ENCODE peak calls at places on chromosomes 12 and 14, in six cellular contexts. One of them, this sample, is unnamed. For H3K36me3 and H3K27me3, the result is how much of the 10 kb centered on the place peaks cover.

GRCh38 chr14:55130194-55130550 is 1.1 kb downstream of the LGALS3 start:
- DNase-seq in kidney epithelial cell: no peak
- DNase-seq in left ventricle myocardium inferior: no peak
- DNase-seq in psoas muscle: no peak
- DNase-seq in adrenal gland: no peak
- DNase-seq in ascending aorta: no peak
- DNase-seq in this sample: peak

GRCh38 chr12:91741932-91742331 is 403.7 kb downstream of the BTG1 start:
- DNase-seq in kidney epithelial cell: no peak
- DNase-seq in left ventricle myocardium inferior: no peak
- DNase-seq in psoas muscle: no peak
- DNase-seq in adrenal gland: no peak
- DNase-seq in ascending aorta: no peak
- DNase-seq in this sample: no peak

GRCh38 chr12:107133462-107133861 is 40.1 kb upstream of the CRY1 start:
- DNase-seq in kidney epithelial cell: no peak
- DNase-seq in left ventricle myocardium inferior: no peak
- DNase-seq in psoas muscle: no peak
- DNase-seq in adrenal gland: no peak
- DNase-seq in ascending aorta: no peak
- DNase-seq in this sample: no peak

GRCh38 chr12:117377758-117378157 is 16.3 kb upstream of the NOS1 start:
- DNase-seq in kidney epithelial cell: no peak
- DNase-seq in left ventricle myocardium inferior: no peak
- DNase-seq in psoas muscle: no peak
- DNase-seq in adrenal gland: no peak
- DNase-seq in ascending aorta: no peak
- DNase-seq in this sample: peak

GRCh38 chr12:29497588-29497987 is at the start of gene OVCH1:
- DNase-seq in kidney epithelial cell: no peak
- DNase-seq in left ventricle myocardium inferior: no peak
- DNase-seq in psoas muscle: no peak
- DNase-seq in adrenal gland: no peak
- DNase-seq in ascending aorta: no peak
- DNase-seq in this sample: peak

GRCh38 chr12:55642275-55643068 is 5.8 kb downstream of the OR10P1 start:
- DNase-seq in kidney epithelial cell: no peak
- DNase-seq in left ventricle myocardium inferior: no peak
- DNase-seq in psoas muscle: no peak
- DNase-seq in adrenal gland: no peak
- DNase-seq in ascending aorta: no peak
- DNase-seq in this sample: no peak

GRCh38 chr12:127570793-127571360 is 696.1 kb upstream of the TMEM132C start:
- DNase-seq in kidney epithelial cell: no peak
- DNase-seq in left ventricle myocardium inferior: no peak
- DNase-seq in psoas muscle: no peak
- DNase-seq in adrenal gland: no peak
- DNase-seq in ascending aorta: no peak
- DNase-seq in this sample: no peak

GRCh38 chr12:53596920-53597363 is 29.2 kb downstream of the ATF7 start:
- DNase-seq in kidney epithelial cell: no peak
- DNase-seq in left ventricle myocardium inferior: no peak
- DNase-seq in psoas muscle: no peak
- DNase-seq in adrenal gland: no peak
- DNase-seq in ascending aorta: no peak
- DNase-seq in this sample: no peak

GRCh38 chr14:26286806-26287205 is 311.0 kb downstream of the NOVA1 start:
- DNase-seq in kidney epithelial cell: no peak
- DNase-seq in left ventricle myocardium inferior: no peak
- DNase-seq in psoas muscle: no peak
- DNase-seq in adrenal gland: no peak
- DNase-seq in ascending aorta: no peak
- DNase-seq in this sample: no peak

GRCh38 chr12:6362383-6362782 is 13.0 kb downstream of the SCNN1A start:
- DNase-seq in kidney epithelial cell: no peak
- DNase-seq in left ventricle myocardium inferior: no peak
- DNase-seq in psoas muscle: peak
- DNase-seq in adrenal gland: no peak
- DNase-seq in ascending aorta: no peak
- DNase-seq in this sample: peak

GRCh38 chr12:6361834-6362233 is 13.5 kb downstream of the SCNN1A start:
- DNase-seq in kidney epithelial cell: no peak
- DNase-seq in left ventricle myocardium inferior: peak
- DNase-seq in psoas muscle: peak
- DNase-seq in adrenal gland: no peak
- DNase-seq in ascending aorta: peak
- DNase-seq in this sample: no peak

GRCh38 chr12:6363330-6364036 is 11.9 kb downstream of the SCNN1A start:
- DNase-seq in kidney epithelial cell: no peak
- DNase-seq in left ventricle myocardium inferior: peak
- DNase-seq in psoas muscle: peak
- DNase-seq in adrenal gland: peak
- DNase-seq in ascending aorta: peak
- DNase-seq in this sample: peak

GRCh38 chr12:6364037-6364360 is 11.4 kb downstream of the SCNN1A start:
- DNase-seq in kidney epithelial cell: no peak
- DNase-seq in left ventricle myocardium inferior: peak
- DNase-seq in psoas muscle: peak
- DNase-seq in adrenal gland: peak
- DNase-seq in ascending aorta: no peak
- DNase-seq in this sample: no peak

DNA sequence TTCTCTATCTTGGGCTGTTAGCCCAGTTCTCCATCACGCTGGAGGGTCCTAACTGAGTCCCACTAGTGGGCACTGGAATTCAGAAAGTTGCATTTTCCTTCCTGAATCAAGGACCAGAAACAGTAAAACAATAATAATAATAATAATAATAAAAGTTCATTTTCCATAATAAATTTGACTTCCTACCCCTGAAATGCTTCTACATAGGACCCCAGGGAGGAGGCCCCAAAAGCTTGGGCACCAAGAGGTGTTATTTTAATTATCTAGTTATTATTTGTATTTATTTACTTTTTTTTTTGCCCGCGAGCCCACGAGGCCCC is 12.4 kb downstream of the SCNN1A start:
- DNase-seq in kidney epithelial cell: no peak
- DNase-seq in left ventricle myocardium inferior: no peak
- DNase-seq in psoas muscle: no peak
- DNase-seq in adrenal gland: no peak
- DNase-seq in ascending aorta: no peak
- DNase-seq in this sample: peak
- H3K4me3 ChIP-seq in kidney epithelial cell: no peak
- H3K4me3 ChIP-seq in left ventricle myocardium inferior: peak
- H3K4me3 ChIP-seq in psoas muscle: peak
- H3K4me3 ChIP-seq in adrenal gland: peak
- H3K4me3 ChIP-seq in ascending aorta: peak
- H3K4me3 ChIP-seq in this sample: no peak

GRCh38 chr12:31002999-31003398 is 70.7 kb upstream of the DDX11 start:
- DNase-seq in kidney epithelial cell: no peak
- DNase-seq in left ventricle myocardium inferior: no peak
- DNase-seq in psoas muscle: no peak
- DNase-seq in adrenal gland: no peak
- DNase-seq in ascending aorta: no peak
- DNase-seq in this sample: peak
- H3K36me3 ChIP-seq in kidney epithelial cell: under half
- H3K36me3 ChIP-seq in left ventricle myocardium inferior: under half
- H3K36me3 ChIP-seq in psoas muscle: under half
- H3K36me3 ChIP-seq in adrenal gland: under half
- H3K36me3 ChIP-seq in ascending aorta: under half
- H3K36me3 ChIP-seq in this sample: under half

GRCh38 chr12:108193493-108193892 is 64.4 kb downstream of the WSCD2 start:
- DNase-seq in kidney epithelial cell: no peak
- DNase-seq in left ventricle myocardium inferior: no peak
- DNase-seq in psoas muscle: no peak
- DNase-seq in adrenal gland: no peak
- DNase-seq in ascending aorta: no peak
- DNase-seq in this sample: no peak
- H3K27me3 ChIP-seq in kidney epithelial cell: under half
- H3K27me3 ChIP-seq in left ventricle myocardium inferior: under half
- H3K27me3 ChIP-seq in psoas muscle: under half
- H3K27me3 ChIP-seq in adrenal gland: under half
- H3K27me3 ChIP-seq in ascending aorta: under half
- H3K27me3 ChIP-seq in this sample: under half

GRCh38 chr12:43210437-43211197 is 341.4 kb downstream of the ADAMTS20 start:
- DNase-seq in kidney epithelial cell: no peak
- DNase-seq in left ventricle myocardium inferior: no peak
- DNase-seq in psoas muscle: no peak
- DNase-seq in adrenal gland: no peak
- DNase-seq in ascending aorta: no peak
- DNase-seq in this sample: no peak
- H3K4me3 ChIP-seq in kidney epithelial cell: no peak
- H3K4me3 ChIP-seq in left ventricle myocardium inferior: no peak
- H3K4me3 ChIP-seq in psoas muscle: no peak
- H3K4me3 ChIP-seq in adrenal gland: no peak
- H3K4me3 ChIP-seq in ascending aorta: no peak
- H3K4me3 ChIP-seq in this sample: no peak

DNA sequence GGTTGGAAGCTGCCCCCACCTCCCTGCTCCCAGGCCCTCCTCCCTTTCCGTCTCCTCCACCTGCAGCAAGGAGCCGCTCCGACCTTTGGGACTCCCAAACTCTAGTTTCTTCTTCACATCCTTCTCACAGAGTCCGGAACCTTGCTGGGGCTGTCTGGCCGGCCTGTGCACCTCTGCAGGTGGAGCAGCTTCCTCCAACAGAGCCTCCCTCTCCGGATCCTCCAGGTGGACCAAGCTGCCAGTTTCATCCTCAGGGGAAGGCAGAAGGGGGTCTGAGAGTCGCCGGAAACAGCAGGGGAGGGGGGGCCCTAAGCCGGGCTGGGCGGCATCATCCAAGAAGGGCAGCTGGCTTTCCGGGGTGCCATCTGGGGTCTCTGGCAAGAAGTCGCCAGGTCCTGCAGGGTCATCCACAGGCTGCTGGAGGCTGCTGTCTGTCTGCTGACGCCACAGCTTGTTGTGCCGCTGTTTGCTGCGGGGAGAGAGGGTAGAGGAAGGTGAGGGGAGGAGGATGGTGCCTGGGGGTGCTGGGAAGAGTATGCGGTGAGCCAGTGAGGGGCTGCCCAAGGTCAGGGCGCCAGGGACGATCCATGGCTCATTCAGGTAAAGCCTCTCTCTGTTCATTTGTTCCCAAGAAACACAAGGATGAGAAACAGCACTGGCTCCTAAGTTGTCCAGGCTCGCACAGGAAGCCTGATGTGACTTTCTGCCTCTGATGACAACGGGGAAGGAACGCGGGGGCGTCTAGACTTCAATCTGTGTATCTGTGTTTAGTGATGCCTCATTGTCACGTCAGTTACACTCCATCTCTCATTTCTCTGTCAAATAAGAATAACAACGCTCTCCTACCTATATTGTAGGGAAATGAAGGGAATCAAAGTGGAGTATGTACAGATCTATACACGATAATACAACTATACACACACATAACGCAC is 61.3 kb upstream of the CORO1C start:
- DNase-seq in kidney epithelial cell: no peak
- DNase-seq in left ventricle myocardium inferior: no peak
- DNase-seq in psoas muscle: no peak
- DNase-seq in adrenal gland: no peak
- DNase-seq in ascending aorta: no peak
- DNase-seq in this sample: peak
- H3K36me3 ChIP-seq in kidney epithelial cell: under half
- H3K36me3 ChIP-seq in left ventricle myocardium inferior: half or more
- H3K36me3 ChIP-seq in psoas muscle: half or more
- H3K36me3 ChIP-seq in adrenal gland: under half
- H3K36me3 ChIP-seq in ascending aorta: under half
- H3K36me3 ChIP-seq in this sample: under half

GRCh38 chr12:49541140-49541861 is 2.5 kb downstream of the KCNH3 start:
- DNase-seq in kidney epithelial cell: no peak
- DNase-seq in left ventricle myocardium inferior: no peak
- DNase-seq in psoas muscle: no peak
- DNase-seq in adrenal gland: no peak
- DNase-seq in ascending aorta: peak
- DNase-seq in this sample: peak

GRCh38 chr12:49543221-49543913 is 4.5 kb downstream of the KCNH3 start:
- DNase-seq in kidney epithelial cell: no peak
- DNase-seq in left ventricle myocardium inferior: peak
- DNase-seq in psoas muscle: no peak
- DNase-seq in adrenal gland: no peak
- DNase-seq in ascending aorta: no peak
- DNase-seq in this sample: peak

GRCh38 chr12:49541911-49542505 is 3.2 kb downstream of the KCNH3 start:
- DNase-seq in kidney epithelial cell: no peak
- DNase-seq in left ventricle myocardium inferior: no peak
- DNase-seq in psoas muscle: no peak
- DNase-seq in adrenal gland: no peak
- DNase-seq in ascending aorta: peak
- DNase-seq in this sample: peak

GRCh38 chr12:49543914-49544815 is 5.3 kb downstream of the KCNH3 start:
- DNase-seq in kidney epithelial cell: no peak
- DNase-seq in left ventricle myocardium inferior: peak
- DNase-seq in psoas muscle: no peak
- DNase-seq in adrenal gland: no peak
- DNase-seq in ascending aorta: no peak
- DNase-seq in this sample: peak

GRCh38 chr12:49542592-49543160 is 3.8 kb downstream of the KCNH3 start:
- DNase-seq in kidney epithelial cell: no peak
- DNase-seq in left ventricle myocardium inferior: peak
- DNase-seq in psoas muscle: no peak
- DNase-seq in adrenal gland: no peak
- DNase-seq in ascending aorta: peak
- DNase-seq in this sample: peak
- H3K27me3 ChIP-seq in kidney epithelial cell: half or more
- H3K27me3 ChIP-seq in left ventricle myocardium inferior: half or more
- H3K27me3 ChIP-seq in psoas muscle: half or more
- H3K27me3 ChIP-seq in adrenal gland: under half
- H3K27me3 ChIP-seq in ascending aorta: under half
- H3K27me3 ChIP-seq in this sample: half or more

GRCh38 chr12:48982397-48983080 is 4.4 kb downstream of the WNT1 start:
- DNase-seq in kidney epithelial cell: no peak
- DNase-seq in left ventricle myocardium inferior: no peak
- DNase-seq in psoas muscle: no peak
- DNase-seq in adrenal gland: no peak
- DNase-seq in ascending aorta: no peak
- DNase-seq in this sample: peak

GRCh38 chr12:48980389-48980952 is 2.3 kb downstream of the WNT1 start:
- DNase-seq in kidney epithelial cell: no peak
- DNase-seq in left ventricle myocardium inferior: no peak
- DNase-seq in psoas muscle: no peak
- DNase-seq in adrenal gland: no peak
- DNase-seq in ascending aorta: no peak
- DNase-seq in this sample: peak

GRCh38 chr12:48980953-48981756 is 3.0 kb downstream of the WNT1 start:
- DNase-seq in kidney epithelial cell: no peak
- DNase-seq in left ventricle myocardium inferior: no peak
- DNase-seq in psoas muscle: no peak
- DNase-seq in adrenal gland: no peak
- DNase-seq in ascending aorta: no peak
- DNase-seq in this sample: peak

GRCh38 chr12:48979602-48980388 is 1.7 kb downstream of the WNT1 start:
- DNase-seq in kidney epithelial cell: no peak
- DNase-seq in left ventricle myocardium inferior: no peak
- DNase-seq in psoas muscle: peak
- DNase-seq in adrenal gland: no peak
- DNase-seq in ascending aorta: no peak
- DNase-seq in this sample: peak

GRCh38 chr12:48981757-48982157 is 3.6 kb downstream of the WNT1 start:
- DNase-seq in kidney epithelial cell: no peak
- DNase-seq in left ventricle myocardium inferior: no peak
- DNase-seq in psoas muscle: no peak
- DNase-seq in adrenal gland: no peak
- DNase-seq in ascending aorta: no peak
- DNase-seq in this sample: peak
- H3K4me3 ChIP-seq in kidney epithelial cell: no peak
- H3K4me3 ChIP-seq in left ventricle myocardium inferior: peak
- H3K4me3 ChIP-seq in psoas muscle: no peak
- H3K4me3 ChIP-seq in adrenal gland: no peak
- H3K4me3 ChIP-seq in ascending aorta: peak
- H3K4me3 ChIP-seq in this sample: peak

This sample was measured in H7.